ENCODE peak calls at places on chromosomes 16 and 17, in five cellular contexts. K, Z, I, U and W are unnamed samples.

GRCh38 chr16:67563708-67564468 is 1.6 kb downstream of the CTCF start:
- DNase-seq in Z (no peak), K (no peak), U (peak; percentile 50), I (no peak), W (peak; percentile 62)

GRCh38 chr17:50187403-50187735 is 14.1 kb downstream of the COL1A1 start:
- DNase-seq in I (no peak), Z (no peak), K (no peak), U (no peak), W (no peak)

GRCh38 chr16:69199382-69199781 is 12.4 kb downstream of the SNTB2 start:
- DNase-seq in Z (no peak), K (no peak), I (no peak), U (no peak), W (no peak)

GRCh38 chr17:62617894-62618472 is 9.5 kb upstream of the MRC2 start:
- DNase-seq in K (no peak), I (no peak), U (no peak), Z (no peak), W (no peak)

GRCh38 chr17:76270770-76271668 is 5.9 kb downstream of the UBALD2 start:
- DNase-seq in K (no peak), I (no peak), U (no peak), Z (no peak), W (no peak)

GRCh38 chr16:1458336-1458976 is 14.1 kb upstream of the CCDC154 start:
- DNase-seq in K (no peak), U (no peak), Z (no peak), I (no peak), W (no peak)

GRCh38 chr17:11853321-11854151 is 143.7 kb downstream of the ZNF18 start:
- DNase-seq in Z (no peak), U (no peak), K (peak; percentile 45), I (no peak), W (no peak)

GRCh38 chr17:45319239-45319703 is 2.5 kb upstream of the MAP3K14 start:
- DNase-seq in K (peak; percentile 50), I (no peak), U (no peak), Z (no peak), W (no peak)

GRCh38 chr16:19375561-19376158 is 42.0 kb upstream of the TMC5 start:
- DNase-seq in I (peak; percentile 38), Z (peak; percentile 15), U (peak; percentile 25), K (peak; percentile 2), W (peak; percentile 69)

GRCh38 chr16:1057252-1057932 is 15.2 kb upstream of the SSTR5 start:
- DNase-seq in K (no peak), Z (peak; percentile 53), U (no peak), I (no peak), W (peak; percentile 72)

GRCh38 chr16:57167951-57168350 is 17.9 kb downstream of the PSME3IP1 start:
- DNase-seq in Z (no peak), K (no peak), I (no peak), U (peak; percentile 28), W (peak; percentile 70)